ENCODE peak calls at places on chromosome 17, in four cellular contexts. T, J, P and X are unnamed samples.
A peak's percentile ranks its signal among the peaks of the same experiment; 100 is the strongest.

GRCh38 chr17:74923538-74924249 is 379 bp upstream of the OTOP2 start:
- DNase-seq in T (peak; percentile 96), P (peak; percentile 53), J (no peak), X (peak; percentile 81)

GRCh38 chr17:38658741-38659345 is 15.9 kb downstream of the EPOP start:
- DNase-seq in P (no peak), T (no peak), J (no peak), X (no peak)

GRCh38 chr17:47934856-47935255 is 6.5 kb upstream of the PNPO start:
- DNase-seq in J (no peak), P (no peak), T (no peak), X (no peak)

GRCh38 chr17:60601443-60602384 is 1.7 kb downstream of the PPM1D start:
- DNase-seq in J (no peak), P (peak; percentile 61), T (peak; percentile 52), X (no peak)

GRCh38 chr17:27345141-27345904 is 51.4 kb downstream of the WSB1 start:
- DNase-seq in P (no peak), J (no peak), T (no peak), X (no peak)

GRCh38 chr17:66301864-66302741 is at the start of gene PRKCA:
- DNase-seq in J (no peak), P (peak; percentile 87), T (peak; percentile 65), X (peak; percentile 83)

GRCh38 chr17:34633351-34633750 is 54.0 kb downstream of the TMEM132E start:
- DNase-seq in J (no peak), T (no peak), P (no peak), X (no peak)

GRCh38 chr17:34389343-34389742 is 26.3 kb upstream of the CCL1 start:
- DNase-seq in P (peak; percentile 92), T (no peak), J (no peak), X (no peak)

GRCh38 chr17:31586946-31587345 is 195.5 kb downstream of the RAB11FIP4 start:
- DNase-seq in P (no peak), J (no peak), T (no peak), X (no peak)

GRCh38 chr17:21815352-21816063 is 123.2 kb downstream of the KCNJ18 start:
- DNase-seq in T (no peak), J (no peak), P (no peak), X (no peak)

GRCh38 chr17:4208228-4208627 is 55.6 kb downstream of the ANKFY1 start:
- DNase-seq in P (no peak), T (no peak), J (peak; percentile 88), X (no peak)

GRCh38 chr17:77325826-77326581 is 185.2 kb downstream of the SEC14L1 start:
- DNase-seq in J (no peak), P (no peak), T (no peak), X (no peak)

GRCh38 chr17:41645371-41646063 is 21.1 kb upstream of the KRT17 start:
- DNase-seq in J (no peak), P (no peak), T (no peak), X (no peak)

GRCh38 chr17:35449371-35449931 is 885 bp upstream of the SLFN13 start:
- DNase-seq in T (peak; percentile 54), J (no peak), P (no peak), X (peak; percentile 25)

GRCh38 chr17:66190738-66191606 is 961 bp downstream of the CEP112 start:
- DNase-seq in T (no peak), P (no peak), J (no peak), X (no peak)

GRCh38 chr17:50290074-50290702 is 15.9 kb downstream of the TMEM92 start:
- DNase-seq in P (peak; percentile 50), J (peak; percentile 96), T (peak; percentile 18), X (no peak)

GRCh38 chr17:83136156-83136555 is 56.7 kb downstream of the METRNL start:
- DNase-seq in J (no peak), P (no peak), T (no peak), X (no peak)

GRCh38 chr17:31654936-31655335 is 204.1 kb downstream of the COPRS start:
- DNase-seq in P (peak; percentile 50), T (no peak), J (no peak), X (no peak)

GRCh38 chr17:2949469-2950044 is 113.8 kb downstream of the OR1D5 start:
- DNase-seq in P (no peak), J (no peak), T (no peak), X (no peak)

GRCh38 chr17:43813386-43813785 is 19.6 kb downstream of the MPP3 start:
- DNase-seq in T (no peak), J (no peak), P (no peak), X (no peak)